ENCODE peak calls at places on chromosomes 6 and 20, in seven cellular contexts. Y is CD8-positive, alpha-beta T cell; G is IMR-90; W is uterus; X is Panc1; R is fibroblast of the aortic adventitia; D is cardiac muscle cell. I is an unnamed sample.

GRCh38 chr6:14811760-14812428 is 434.0 kb upstream of the JARID2 start:
- DNase-seq in X (no peak), W (no peak), R (peak; percentile 92), D (peak; percentile 89), Y (no peak), G (peak; percentile 80), I (peak; percentile 73)

GRCh38 chr20:48217191-48217590 is 431.9 kb upstream of the SULF2 start:
- DNase-seq in R (no peak), W (peak; percentile 57), D (peak; percentile 21), G (no peak), Y (no peak), X (no peak), I (no peak)

GRCh38 chr6:144349690-144350132 is 64.6 kb downstream of the UTRN start:
- DNase-seq in Y (no peak), G (peak; percentile 53), R (peak; percentile 90), W (no peak), D (peak; percentile 79), X (peak; percentile 55), I (no peak)

GRCh38 chr6:22413681-22414305 is 117.0 kb upstream of the PRL start:
- DNase-seq in X (no peak), D (peak; percentile 33), W (no peak), G (peak; percentile 65), R (peak; percentile 43), Y (no peak), I (no peak)

GRCh38 chr6:2630891-2631458 is 119.7 kb downstream of the MYLK4 start:
- DNase-seq in D (peak; percentile 50), Y (no peak), W (no peak), X (peak; percentile 32), R (peak; percentile 51), G (peak; percentile 98), I (no peak)

GRCh38 chr6:46453756-46454316 is 37.4 kb downstream of the RCAN2 start:
- DNase-seq in D (no peak), W (no peak), Y (no peak), G (no peak), X (no peak), R (peak; percentile 71), I (peak; percentile 28)

GRCh38 chr20:17854307-17854903 is 114.2 kb downstream of the SNX5 start:
- DNase-seq in W (no peak), X (no peak), G (peak; percentile 44), Y (no peak), R (peak; percentile 51), D (peak; percentile 69), I (peak; percentile 7)

GRCh38 chr6:42007286-42007685 is 43.0 kb upstream of the TAF8 start:
- DNase-seq in Y (no peak), W (no peak), D (no peak), G (no peak), X (no peak), R (no peak), I (no peak)

GRCh38 chr6:29746846-29747687 is 23.8 kb downstream of the HLA-F start:
- DNase-seq in R (no peak), W (no peak), Y (no peak), D (no peak), G (no peak), X (no peak), I (no peak)

GRCh38 chr6:151445482-151445881 is 6.4 kb downstream of the RMND1 start:
- DNase-seq in D (peak; percentile 87), R (peak; percentile 98), G (peak; percentile 95), W (no peak), X (no peak), Y (no peak), I (peak; percentile 32)

GRCh38 chr20:24629668-24630067 is 160.2 kb downstream of the SYNDIG1 start:
- DNase-seq in W (no peak), R (peak; percentile 28), D (peak; percentile 46), G (no peak), Y (no peak), X (no peak), I (peak; percentile 82)

GRCh38 chr6:20092071-20092566 is 120.2 kb downstream of the MBOAT1 start:
- DNase-seq in W (no peak), R (peak; percentile 67), Y (no peak), G (peak; percentile 59), X (peak; percentile 30), D (peak; percentile 64), I (peak; percentile 41)

GRCh38 chr6:127547909-127548649 is 28.9 kb upstream of the C6orf58 start:
- DNase-seq in G (peak; percentile 17), W (no peak), R (peak; percentile 32), Y (no peak), X (no peak), D (peak; percentile 28), I (no peak)
- TF ChIP-seq CTCF in G (peak; percentile 46), W (no peak), R (peak; percentile 46), Y (no peak), X (peak; percentile 33), D (peak; percentile 36), I (peak; percentile 36)

DNA sequence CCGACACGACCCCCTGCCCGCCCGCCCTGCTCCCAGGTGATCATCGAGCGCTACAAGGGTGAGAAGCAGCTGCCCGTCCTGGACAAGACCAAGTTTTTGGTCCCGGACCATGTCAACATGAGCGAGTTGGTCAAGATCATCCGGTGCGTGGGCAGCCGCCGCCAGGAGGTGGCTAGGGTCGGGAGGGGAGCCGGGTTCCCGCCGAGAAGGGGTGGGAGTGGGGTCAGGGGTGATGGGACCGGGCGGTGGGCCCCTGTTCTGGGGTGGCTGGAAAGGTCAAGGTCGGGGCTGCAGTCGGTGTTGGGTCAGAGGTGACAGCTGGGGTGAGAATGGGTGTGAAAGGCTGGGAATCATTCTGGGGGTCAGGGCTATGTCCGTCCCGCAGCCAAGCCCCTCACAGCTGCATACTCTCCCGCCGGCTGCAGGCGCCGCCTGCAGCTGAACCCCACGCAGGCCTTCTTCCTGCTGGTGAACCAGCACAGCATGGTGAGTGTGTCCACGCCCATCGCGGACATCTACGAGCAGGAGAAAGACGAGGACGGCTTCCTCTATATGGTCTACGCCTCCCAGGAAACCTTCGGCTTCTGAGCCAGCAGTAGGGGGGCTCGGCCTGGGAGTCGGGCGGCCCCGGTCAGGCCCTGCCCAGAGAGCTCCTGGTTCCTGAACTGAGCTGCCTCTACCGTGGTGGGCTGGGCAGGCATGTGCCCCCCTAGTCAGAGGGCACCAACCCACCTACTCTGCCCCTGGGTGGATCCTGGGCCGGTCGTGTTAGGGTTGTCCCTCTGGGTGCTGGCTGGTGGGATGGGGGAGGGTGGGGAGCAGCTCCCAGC is 1.0 kb downstream of the MAP1LC3A start:
- DNase-seq in W (peak; percentile 41), Y (no peak), G (no peak), D (peak; percentile 26), R (no peak), X (no peak), I (no peak)
- H3K4me3 ChIP-seq in W (peak overlapping the region; percentile 83), Y (no peak overlapping the region), G (peak overlapping the region; percentile 76), D (peak overlapping the region; percentile 39), R (peak overlapping the region; percentile 76), X (peak overlapping the region; percentile 81), I (no peak overlapping the region)

GRCh38 chr20:8427419-8428065 is 295.5 kb downstream of the PLCB1 start:
- DNase-seq in R (peak; percentile 51), X (no peak), D (peak; percentile 90), W (no peak), Y (no peak), G (peak; percentile 17), I (no peak)
- TF ChIP-seq CTCF in R (no peak), X (no peak), D (no peak), W (no peak), Y (no peak), G (no peak), I (no peak)

DNA sequence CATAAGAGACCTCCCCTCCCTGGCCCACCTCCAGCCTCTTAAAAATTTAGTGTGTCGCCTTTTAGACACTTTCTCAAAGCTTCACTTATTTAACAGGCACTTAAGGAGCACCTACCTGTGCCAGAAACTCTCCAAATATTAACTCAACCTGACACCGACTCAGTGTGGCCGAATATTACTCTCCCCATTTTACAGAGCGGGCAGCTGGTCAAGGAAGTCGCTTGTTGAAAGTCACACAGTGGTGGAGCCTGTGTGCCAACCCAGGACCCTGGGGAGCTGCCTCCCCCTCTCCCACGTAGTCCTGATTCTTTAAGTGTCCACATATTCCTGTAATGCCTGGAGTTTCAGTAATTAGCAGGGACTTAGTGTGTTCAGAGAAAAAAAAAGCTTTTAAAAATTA is 1.0 kb upstream of the PMEPA1 start:
- DNase-seq in X (no peak), D (no peak), R (no peak), W (no peak), Y (no peak), G (no peak), I (no peak)
- H3K4me3 ChIP-seq in X (peak overlapping the region; percentile 73), D (peak overlapping the region; percentile 67), R (peak overlapping the region; percentile 79), W (peak overlapping the region; percentile 50), Y (peak overlapping the region; percentile 99), G (peak overlapping the region; percentile 76), I (peak overlapping the region; percentile 85)

GRCh38 chr6:47733879-47734558 is 35.6 kb downstream of the ADGRF4 start:
- DNase-seq in G (peak; percentile 4), Y (no peak), W (no peak), D (peak; percentile 19), X (no peak), R (no peak), I (peak; percentile 37)
- TF ChIP-seq CTCF in G (peak; percentile 19), Y (peak; percentile 19), W (peak; percentile 26), D (no peak), X (peak; percentile 30), R (no peak), I (peak; percentile 50)

GRCh38 chr6:43035495-43036194 is 14.2 kb downstream of the RRP36 start:
- DNase-seq in R (no peak), G (no peak), W (no peak), Y (no peak), X (no peak), D (no peak), I (no peak)

GRCh38 chr6:43037197-43037596 is 15.8 kb downstream of the RRP36 start:
- DNase-seq in X (no peak), Y (no peak), R (no peak), D (no peak), W (no peak), G (no peak), I (no peak)

GRCh38 chr6:43037706-43038105 is 15.9 kb downstream of the CUL7 start:
- DNase-seq in Y (no peak), X (no peak), R (no peak), W (no peak), G (no peak), D (no peak), I (no peak)

GRCh38 chr6:43038727-43039126 is 14.9 kb downstream of the CUL7 start:
- DNase-seq in R (no peak), Y (no peak), D (no peak), X (no peak), W (no peak), G (no peak), I (no peak)

DNA sequence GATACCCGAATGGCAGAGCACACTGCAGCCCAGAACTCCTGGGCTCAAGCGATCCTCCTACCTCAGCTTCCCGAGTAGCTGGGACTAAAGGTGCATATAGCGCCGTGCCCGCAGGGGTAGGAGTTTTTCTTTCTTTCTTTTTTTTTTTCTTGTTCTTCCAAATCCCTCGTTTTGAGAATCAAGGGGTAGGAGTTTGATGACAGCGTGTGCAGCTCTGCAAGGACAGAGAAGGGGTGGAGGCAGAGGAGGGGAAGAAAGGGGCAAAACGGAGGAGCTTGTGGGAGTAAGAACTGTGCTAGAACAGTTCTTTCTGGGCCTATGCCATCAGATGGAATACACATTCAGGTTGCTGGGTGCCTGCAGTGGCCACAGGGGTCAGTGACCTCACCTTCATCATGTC is 15.3 kb downstream of the RRP36 start:
- DNase-seq in X (no peak), W (no peak), Y (no peak), D (no peak), R (no peak), G (no peak), I (no peak)
- H3K4me3 ChIP-seq in X (no peak overlapping the region), W (no peak overlapping the region), Y (no peak overlapping the region), D (no peak overlapping the region), R (no peak overlapping the region), G (no peak overlapping the region), I (no peak overlapping the region)

GRCh38 chr20:61292391-61292790 is 40.3 kb downstream of the CDH4 start:
- DNase-seq in D (no peak), X (no peak), Y (no peak), G (no peak), W (no peak), R (no peak), I (no peak)
- TF ChIP-seq CTCF in D (no peak), X (no peak), Y (no peak), G (no peak), W (no peak), R (no peak), I (no peak)

I was measured in LNCaP clone FGC.